ENCODE peak calls at places on chromosome 1, in ten cellular contexts. One of them, this sample, is unnamed.

GRCh38 chr1:12601690-12602632 is 16.0 kb downstream of the DHRS3 start:
- DNase-seq in HFFc6: peak
- DNase-seq in Calu3: peak
- DNase-seq in BJ: no peak
- DNase-seq in hepatic stellate cell: peak
- DNase-seq in occipital lobe: no peak
- DNase-seq in SJSA1: peak
- DNase-seq in mucosa of gallbladder: peak
- DNase-seq in epithelial cell of esophagus: no peak
- DNase-seq in posterior cingulate gyrus: no peak
- DNase-seq in this sample: no peak

GRCh38 chr1:156076609-156077429 is 5.4 kb downstream of the MEX3A start:
- DNase-seq in epithelial cell of esophagus: no peak
- DNase-seq in posterior cingulate gyrus: no peak
- DNase-seq in HFFc6: no peak
- DNase-seq in BJ: no peak
- DNase-seq in SJSA1: no peak
- DNase-seq in mucosa of gallbladder: peak
- DNase-seq in hepatic stellate cell: no peak
- DNase-seq in Calu3: no peak
- DNase-seq in occipital lobe: no peak
- DNase-seq in this sample: no peak

GRCh38 chr1:202266061-202266765 is 72.6 kb downstream of the LGR6 start:
- DNase-seq in SJSA1: no peak
- DNase-seq in mucosa of gallbladder: no peak
- DNase-seq in BJ: no peak
- DNase-seq in hepatic stellate cell: no peak
- DNase-seq in occipital lobe: no peak
- DNase-seq in posterior cingulate gyrus: no peak
- DNase-seq in Calu3: no peak
- DNase-seq in epithelial cell of esophagus: no peak
- DNase-seq in HFFc6: no peak
- DNase-seq in this sample: no peak

GRCh38 chr1:21294266-21295058 is 4.2 kb upstream of the ECE1 start:
- DNase-seq in SJSA1: peak
- DNase-seq in BJ: no peak
- DNase-seq in Calu3: peak
- DNase-seq in occipital lobe: no peak
- DNase-seq in epithelial cell of esophagus: no peak
- DNase-seq in hepatic stellate cell: no peak
- DNase-seq in mucosa of gallbladder: peak
- DNase-seq in posterior cingulate gyrus: no peak
- DNase-seq in HFFc6: no peak
- DNase-seq in this sample: peak

GRCh38 chr1:36576677-36577076 is 94.0 kb upstream of the CSF3R start:
- DNase-seq in BJ: no peak
- DNase-seq in occipital lobe: no peak
- DNase-seq in Calu3: no peak
- DNase-seq in HFFc6: no peak
- DNase-seq in hepatic stellate cell: no peak
- DNase-seq in epithelial cell of esophagus: no peak
- DNase-seq in SJSA1: no peak
- DNase-seq in posterior cingulate gyrus: no peak
- DNase-seq in mucosa of gallbladder: no peak
- DNase-seq in this sample: no peak

GRCh38 chr1:19445417-19446342 is 39.7 kb downstream of the CAPZB start:
- DNase-seq in HFFc6: no peak
- DNase-seq in occipital lobe: no peak
- DNase-seq in SJSA1: peak
- DNase-seq in Calu3: no peak
- DNase-seq in epithelial cell of esophagus: no peak
- DNase-seq in posterior cingulate gyrus: no peak
- DNase-seq in BJ: no peak
- DNase-seq in mucosa of gallbladder: no peak
- DNase-seq in hepatic stellate cell: no peak
- DNase-seq in this sample: no peak

GRCh38 chr1:180278193-180278556 is 48.1 kb downstream of the LHX4 start:
- DNase-seq in epithelial cell of esophagus: no peak
- DNase-seq in HFFc6: no peak
- DNase-seq in mucosa of gallbladder: no peak
- DNase-seq in hepatic stellate cell: no peak
- DNase-seq in posterior cingulate gyrus: no peak
- DNase-seq in occipital lobe: no peak
- DNase-seq in BJ: no peak
- DNase-seq in Calu3: no peak
- DNase-seq in SJSA1: no peak
- DNase-seq in this sample: peak

GRCh38 chr1:86194491-86195034 is 38.0 kb upstream of the COL24A1 start:
- DNase-seq in epithelial cell of esophagus: no peak
- DNase-seq in SJSA1: no peak
- DNase-seq in mucosa of gallbladder: no peak
- DNase-seq in occipital lobe: no peak
- DNase-seq in posterior cingulate gyrus: no peak
- DNase-seq in hepatic stellate cell: no peak
- DNase-seq in HFFc6: peak
- DNase-seq in Calu3: no peak
- DNase-seq in BJ: no peak
- DNase-seq in this sample: no peak

GRCh38 chr1:68313736-68314594 is 81.6 kb upstream of the WLS start:
- DNase-seq in posterior cingulate gyrus: no peak
- DNase-seq in mucosa of gallbladder: no peak
- DNase-seq in BJ: no peak
- DNase-seq in Calu3: no peak
- DNase-seq in epithelial cell of esophagus: no peak
- DNase-seq in hepatic stellate cell: no peak
- DNase-seq in occipital lobe: no peak
- DNase-seq in HFFc6: no peak
- DNase-seq in SJSA1: peak
- DNase-seq in this sample: no peak

GRCh38 chr1:6587261-6588005 is 7.6 kb downstream of the ZBTB48 start:
- DNase-seq in BJ: no peak
- DNase-seq in SJSA1: no peak
- DNase-seq in hepatic stellate cell: no peak
- DNase-seq in posterior cingulate gyrus: peak
- DNase-seq in epithelial cell of esophagus: peak
- DNase-seq in HFFc6: no peak
- DNase-seq in mucosa of gallbladder: no peak
- DNase-seq in Calu3: no peak
- DNase-seq in occipital lobe: peak
- DNase-seq in this sample: no peak